ENCODE peak calls at places on chromosomes 2 and 18, in five cellular contexts. H, E, A, R and I are unnamed samples.

GRCh38 chr2:70871398-70872211 is 36.0 kb upstream of the CD207 start:
- DNase-seq in E (peak; percentile 28), H (peak; percentile 82), A (peak; percentile 92), R (peak; percentile 83), I (peak; percentile 84)

GRCh38 chr18:25921677-25922421 is 168.6 kb downstream of the SS18 start:
- DNase-seq in A (peak; percentile 46), E (no peak), H (peak; percentile 86), R (peak; percentile 35), I (no peak)

GRCh38 chr18:35117951-35118411 is 76.8 kb downstream of the MAPRE2 start:
- DNase-seq in A (no peak), R (peak; percentile 52), E (no peak), H (no peak), I (no peak)

GRCh38 chr2:220504890-220505564 is 877.6 kb downstream of the SLC4A3 start:
- DNase-seq in R (peak; percentile 23), E (peak; percentile 42), H (no peak), A (no peak), I (peak; percentile 17)

GRCh38 chr18:46759885-46760284 is 3.0 kb upstream of the ST8SIA5 start:
- DNase-seq in A (no peak), E (no peak), H (no peak), R (no peak), I (no peak)

GRCh38 chr18:63016270-63016669 is 300.9 kb downstream of the PHLPP1 start:
- DNase-seq in A (peak; percentile 48), H (peak; percentile 58), R (peak; percentile 78), E (no peak), I (peak; percentile 43)

GRCh38 chr2:195694553-195694952 is 37.5 kb downstream of the SLC39A10 start:
- DNase-seq in H (no peak), A (no peak), R (no peak), E (no peak), I (no peak)

GRCh38 chr2:19580830-19581229 is 222.4 kb upstream of the OSR1 start:
- DNase-seq in E (no peak), H (no peak), A (no peak), R (peak; percentile 57), I (no peak)

GRCh38 chr2:179898873-179899272 is 37.5 kb upstream of the ZNF385B start:
- DNase-seq in R (peak; percentile 48), E (peak; percentile 2), H (peak; percentile 91), A (no peak), I (peak; percentile 16)

GRCh38 chr2:73981081-73981968 is 3.4 kb upstream of the TET3 start:
- DNase-seq in A (peak; percentile 35), E (no peak), R (no peak), H (peak; percentile 82), I (no peak)

GRCh38 chr2:195507447-195508221 is 149.4 kb upstream of the SLC39A10 start:
- DNase-seq in E (no peak), R (no peak), H (no peak), A (no peak), I (no peak)

GRCh38 chr2:151302879-151303278 is 13.4 kb upstream of the NMI start:
- DNase-seq in R (peak; percentile 85), A (no peak), H (no peak), E (no peak), I (no peak)

GRCh38 chr18:8366656-8367055 is 242.6 kb upstream of the RAB12 start:
- DNase-seq in E (no peak), H (no peak), A (no peak), R (no peak), I (no peak)

GRCh38 chr2:84908948-84909713 is 3.7 kb downstream of the TMSB10 start:
- DNase-seq in R (no peak), A (no peak), H (no peak), E (no peak), I (no peak)

GRCh38 chr2:68837164-68837860 is 33.9 kb downstream of the BMP10 start:
- DNase-seq in A (peak; percentile 72), R (peak; percentile 77), H (peak; percentile 77), E (no peak), I (no peak)

GRCh38 chr2:238433941-238434845 is 7.5 kb downstream of the ASB1 start:
- DNase-seq in R (peak; percentile 86), E (no peak), H (no peak), A (no peak), I (no peak)

GRCh38 chr18:79756143-79756500 is 41.6 kb upstream of the KCNG2 start:
- DNase-seq in E (no peak), H (no peak), R (no peak), A (peak; percentile 3), I (no peak)

GRCh38 chr2:146615778-146616177 is 1229.1 kb upstream of the ACVR2A start:
- DNase-seq in E (no peak), H (no peak), R (no peak), A (no peak), I (no peak)

GRCh38 chr2:218773881-218774280 is 8.1 kb upstream of the CYP27A1 start:
- DNase-seq in E (no peak), R (no peak), H (no peak), A (no peak), I (no peak)
- H3K27ac ChIP-seq in E (no peak overlapping the region), R (no peak overlapping the region), H (no peak overlapping the region), A (no peak overlapping the region), I (no peak overlapping the region)

DNA sequence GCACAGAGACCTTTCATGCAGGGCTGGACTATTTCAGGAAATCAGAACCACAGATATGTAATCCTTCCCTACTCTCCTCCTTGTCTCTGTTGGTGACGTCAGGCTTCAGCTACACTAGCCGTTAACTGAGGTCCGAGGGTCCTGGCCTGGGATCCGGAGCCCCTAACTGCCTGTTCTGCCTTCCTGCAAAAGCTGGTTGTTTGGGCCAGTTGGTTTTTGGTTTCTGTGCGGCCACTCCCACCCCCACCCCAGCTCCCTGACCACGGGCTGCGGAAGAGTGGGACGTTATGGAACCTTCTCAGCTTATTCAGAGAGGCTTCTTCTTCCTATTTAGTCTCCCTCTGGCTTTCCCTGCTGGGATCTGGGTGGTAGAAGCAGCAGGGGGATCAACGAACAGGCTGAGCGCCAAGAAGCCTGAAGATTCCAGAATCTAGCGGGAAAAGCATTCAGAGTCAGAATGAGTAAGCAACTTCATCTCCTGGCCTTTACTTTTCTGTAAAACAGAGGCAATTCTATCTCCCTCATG is 49.3 kb upstream of the ROCK2 start:
- DNase-seq in A (no peak), E (no peak), H (peak; percentile 27), R (peak; percentile 70), I (no peak)
- H3K27ac ChIP-seq in A (no peak overlapping the region), E (no peak overlapping the region), H (no peak overlapping the region), R (no peak overlapping the region), I (no peak overlapping the region)

DNA sequence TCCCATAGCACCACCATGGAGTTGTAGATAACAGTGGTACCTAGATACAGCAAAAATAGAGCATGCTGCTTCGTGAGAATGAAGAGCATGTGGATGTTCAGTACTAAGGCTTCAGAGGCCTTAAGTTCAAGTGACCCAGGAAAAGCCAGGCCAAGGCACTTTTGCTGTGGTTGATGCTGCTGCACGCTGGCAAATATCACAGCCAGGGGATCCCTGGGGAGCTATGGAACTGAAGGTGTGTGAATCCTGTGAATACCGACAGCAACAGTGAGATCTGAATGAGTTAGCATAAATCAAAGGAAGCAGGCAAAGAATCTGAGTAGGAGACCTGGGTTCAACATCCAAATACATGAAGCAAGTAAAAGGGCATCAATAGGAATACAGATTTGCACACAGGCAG is 158.6 kb upstream of the THUMPD2 start:
- DNase-seq in E (no peak), R (no peak), A (no peak), H (no peak), I (peak; percentile 32)
- H3K27ac ChIP-seq in E (no peak overlapping the region), R (no peak overlapping the region), A (no peak overlapping the region), H (no peak overlapping the region), I (no peak overlapping the region)

GRCh38 chr2:67526283-67526682 is 129.2 kb downstream of the ETAA1 start:
- DNase-seq in A (no peak), E (no peak), R (peak; percentile 94), H (no peak), I (no peak)
- H3K27ac ChIP-seq in A (no peak overlapping the region), E (no peak overlapping the region), R (no peak overlapping the region), H (no peak overlapping the region), I (no peak overlapping the region)

DNA sequence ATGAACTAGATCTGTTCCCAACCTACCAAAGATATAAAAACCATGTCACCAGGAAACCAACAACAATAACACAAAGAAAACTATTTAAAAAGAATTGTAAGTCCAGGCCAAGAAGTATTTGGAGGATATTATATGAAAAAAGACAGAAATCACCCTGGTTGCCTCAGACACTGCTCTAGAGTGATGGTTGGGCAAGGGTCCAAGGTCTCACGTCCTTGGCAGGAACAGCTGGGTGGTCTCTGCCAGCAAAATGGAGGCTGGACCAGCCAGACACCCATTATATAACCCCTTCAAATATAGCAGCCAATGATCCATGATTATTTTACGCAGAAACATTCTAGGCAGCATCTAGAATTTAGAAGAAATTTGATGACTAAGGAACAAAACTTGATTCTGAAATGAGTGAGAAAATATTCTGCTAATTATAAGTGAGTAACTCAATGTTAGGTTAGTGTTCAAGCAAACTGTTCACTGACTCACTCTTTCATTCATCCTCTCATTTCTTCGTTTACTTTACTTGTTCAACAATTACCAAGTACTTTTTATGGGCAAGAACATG is 35.4 kb downstream of the MRPL35 start:
- DNase-seq in A (no peak), E (no peak), H (no peak), R (no peak), I (no peak)
- H3K27ac ChIP-seq in A (no peak overlapping the region), E (no peak overlapping the region), H (no peak overlapping the region), R (no peak overlapping the region), I (no peak overlapping the region)